ENCODE peak calls at places on chromosomes 4 and X, in six cellular contexts. V, I, N, W, K and T are unnamed samples.

GRCh38 chr4:77996076-77996475 is 61.0 kb upstream of the FRAS1 start:
- DNase-seq in V (peak; percentile 65), I (no peak), N (no peak), W (no peak), K (no peak), T (no peak)

GRCh38 chr4:65170768-65171514 is 499.3 kb downstream of the EPHA5 start:
- DNase-seq in V (no peak), I (no peak), N (no peak), W (no peak), K (no peak), T (no peak)

GRCh38 chrX:137926090-137926489 is 360.2 kb downstream of the ZIC3 start:
- DNase-seq in V (no peak), I (no peak), N (no peak), W (no peak), K (peak; percentile 13), T (peak; percentile 6)

GRCh38 chrX:150844016-150844415 is 54.5 kb downstream of the CD99L2 start:
- DNase-seq in V (no peak), I (no peak), N (no peak), W (no peak), K (no peak), T (no peak)

GRCh38 chr4:47858012-47858411 is 20.1 kb upstream of the CORIN start:
- DNase-seq in V (no peak), I (no peak), N (no peak), W (no peak), K (no peak), T (no peak)

GRCh38 chr4:26197018-26197779 is 123.6 kb upstream of the RBPJ start:
- DNase-seq in V (no peak), I (peak; percentile 89), N (no peak), W (no peak), K (peak; percentile 98), T (peak; percentile 7)

GRCh38 chr4:40687676-40688389 is 58.2 kb upstream of the RBM47 start:
- DNase-seq in V (no peak), I (no peak), N (no peak), W (no peak), K (no peak), T (no peak)

GRCh38 chr4:149048451-149049143 is 606.4 kb upstream of the NR3C2 start:
- DNase-seq in V (no peak), I (no peak), N (no peak), W (no peak), K (no peak), T (no peak)

GRCh38 chr4:2954358-2955185 is 8.6 kb downstream of the NOP14 start:
- DNase-seq in V (no peak), I (peak; percentile 75), N (peak; percentile 50), W (no peak), K (peak; percentile 67), T (no peak)

GRCh38 chr4:130563185-130563890 is 1467.4 kb downstream of the C4orf33 start:
- DNase-seq in V (peak; percentile 8), I (no peak), N (no peak), W (peak; percentile 73), K (peak; percentile 2), T (peak; percentile 7)

GRCh38 chr4:80586716-80587115 is 251.2 kb downstream of the CFAP299 start:
- DNase-seq in V (no peak), I (no peak), N (no peak), W (no peak), K (no peak), T (no peak)

GRCh38 chrX:39440734-39441305 is 639.6 kb downstream of the MID1IP1 start:
- DNase-seq in V (no peak), I (no peak), N (no peak), W (peak; percentile 9), K (no peak), T (no peak)

GRCh38 chrX:26664919-26665318 is 448.9 kb downstream of the MAGEB5 start:
- DNase-seq in V (no peak), I (no peak), N (no peak), W (no peak), K (no peak), T (no peak)

GRCh38 chr4:3365871-3366842 is 73.3 kb downstream of the RGS12 start:
- DNase-seq in V (no peak), I (no peak), N (no peak), W (no peak), K (peak; percentile 3), T (no peak)

GRCh38 chr4:173505924-173506779 is 23.9 kb downstream of the HAND2 start:
- DNase-seq in V (peak; percentile 21), I (peak; percentile 41), N (peak; percentile 48), W (peak; percentile 25), K (peak; percentile 76), T (peak; percentile 45)

GRCh38 chr4:155889036-155889793 is 14.3 kb upstream of the TDO2 start:
- DNase-seq in V (no peak), I (peak; percentile 58), N (no peak), W (peak; percentile 11), K (peak; percentile 32), T (peak; percentile 9)

GRCh38 chrX:32871636-32872035 is 339.7 kb downstream of the DMD start:
- DNase-seq in V (no peak), I (no peak), N (no peak), W (no peak), K (no peak), T (no peak)

GRCh38 chr4:858136-858535 is 32.2 kb upstream of the CPLX1 start:
- DNase-seq in V (no peak), I (no peak), N (no peak), W (no peak), K (no peak), T (no peak)

GRCh38 chr4:119652978-119653377 is 24.4 kb upstream of the PDE5A start:
- DNase-seq in V (no peak), I (no peak), N (no peak), W (no peak), K (no peak), T (no peak)

GRCh38 chr4:99979872-99980271 is 29.8 kb upstream of the H2AZ1 start:
- DNase-seq in V (no peak), I (no peak), N (no peak), W (no peak), K (no peak), T (no peak)

GRCh38 chr4:76590847-76591281 is 155.8 kb downstream of the SHROOM3 start:
- DNase-seq in V (no peak), I (no peak), N (no peak), W (no peak), K (no peak), T (no peak)
- TF ChIP-seq MYC in V (no peak), I (no peak), N (no peak), W (no peak), K (no peak), T (no peak)

GRCh38 chrX:54043696-54044125 is 562 bp downstream of the PHF8 start:
- DNase-seq in V (no peak), I (no peak), N (peak; percentile 54), W (no peak), K (peak; percentile 58), T (no peak)
- TF ChIP-seq MYC in V (no peak), I (no peak), N (peak; percentile 3), W (no peak), K (no peak), T (no peak)

GRCh38 chr4:18022572-18023039 is 1.1 kb upstream of the LCORL start:
- DNase-seq in V (no peak), I (no peak), N (no peak), W (no peak), K (no peak), T (no peak)

GRCh38 chr4:18021720-18022571 is at the start of gene LCORL:
- DNase-seq in V (peak; percentile 96), I (peak; percentile 90), N (peak; percentile 94), W (peak; percentile 97), K (peak; percentile 99), T (peak; percentile 93)

GRCh38 chr4:18021470-18021719 is 160 bp downstream of the LCORL start:
- DNase-seq in V (no peak), I (no peak), N (peak; percentile 42), W (no peak), K (no peak), T (no peak)

GRCh38 chr4:18020671-18021469 is 685 bp downstream of the LCORL start:
- DNase-seq in V (peak; percentile 73), I (peak; percentile 32), N (peak; percentile 65), W (peak; percentile 69), K (peak; percentile 89), T (peak; percentile 44)

GRCh38 chr4:18020145-18020670 is 1.3 kb downstream of the LCORL start:
- DNase-seq in V (no peak), I (no peak), N (no peak), W (peak; percentile 27), K (peak; percentile 66), T (no peak)
- TF ChIP-seq MYC in V (no peak), I (no peak), N (no peak), W (no peak), K (no peak), T (no peak)

DNA sequence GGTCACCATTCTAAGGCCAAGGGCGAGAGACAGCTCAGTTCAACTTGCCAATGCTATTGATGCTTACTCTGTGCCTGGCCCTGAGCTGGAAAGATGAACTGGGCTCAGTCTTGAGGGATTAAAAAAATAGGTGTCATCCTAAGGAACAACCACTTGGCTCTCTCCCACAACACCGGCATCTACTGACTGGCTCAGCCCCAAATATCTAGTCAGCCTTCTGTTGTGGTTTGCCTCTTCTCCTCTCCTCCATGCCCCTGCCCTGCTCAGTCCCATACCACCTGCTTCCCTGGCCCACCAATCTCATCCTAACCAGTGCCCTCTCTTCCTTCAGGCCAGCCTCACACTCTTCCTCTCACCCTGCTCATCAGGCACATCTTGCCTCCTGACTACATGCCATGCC is 29.6 kb downstream of the KDM5C start:
- DNase-seq in V (no peak), I (no peak), N (no peak), W (no peak), K (no peak), T (no peak)
- TF ChIP-seq MYC in V (no peak), I (no peak), N (no peak), W (no peak), K (no peak), T (no peak)

GRCh38 chrX:113892891-113893290 is 691.0 kb upstream of the HTR2C start:
- DNase-seq in V (no peak), I (no peak), N (no peak), W (no peak), K (no peak), T (no peak)

DNA sequence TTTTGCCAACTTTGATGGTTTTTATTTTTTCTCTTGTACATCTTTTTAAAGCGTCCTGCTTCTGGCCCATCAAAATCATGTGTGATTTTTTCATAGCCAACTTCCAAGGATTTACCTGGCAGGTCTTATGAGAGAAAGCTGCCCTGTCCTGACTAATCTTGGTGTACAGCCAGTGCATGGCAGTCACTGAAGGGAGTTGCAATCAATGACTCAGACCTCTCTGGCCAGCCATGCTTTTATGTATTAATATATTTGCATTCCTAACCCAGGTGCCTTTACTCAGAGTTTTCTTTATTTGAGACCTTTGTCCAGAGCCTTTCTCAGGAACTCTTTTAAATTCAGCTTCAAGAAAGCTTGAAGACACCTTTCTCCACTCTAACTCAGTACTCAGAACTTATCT is 691.5 kb upstream of the HTR2C start:
- DNase-seq in V (no peak), I (no peak), N (no peak), W (no peak), K (no peak), T (no peak)
- TF ChIP-seq MYC in V (no peak), I (no peak), N (no peak), W (no peak), K (no peak), T (no peak)